ENCODE peak calls at places on chromosome 12, in eight cellular contexts. N is NCI-H774, A is substantia nigra, H is D341Med, O is DMS153, Q is tibial artery, I is LHCN-M2, X is nephron progenitor cell. M is an unnamed sample.

GRCh38 chr12:131796754-131797587 is 31.2 kb upstream of the MMP17 start:
- DNase-seq in N (no peak), A (no peak), H (no peak), O (no peak), Q (no peak), I (no peak), X (no peak), M (no peak)

GRCh38 chr12:88529531-88530488 is 50.5 kb downstream of the KITLG start:
- DNase-seq in N (peak), A (no peak), H (no peak), O (no peak), Q (no peak), I (no peak), X (no peak), M (no peak)

GRCh38 chr12:97465012-97465345 is 2.4 kb downstream of the RMST start:
- DNase-seq in N (no peak), A (no peak), H (no peak), O (peak), Q (no peak), I (no peak), X (peak), M (no peak)

GRCh38 chr12:58803893-58804292 is 116.4 kb downstream of the LRIG3 start:
- DNase-seq in N (no peak), A (no peak), H (no peak), O (no peak), Q (no peak), I (peak), X (no peak), M (no peak)

GRCh38 chr12:72610854-72611358 is 338.7 kb downstream of the TRHDE start:
- DNase-seq in N (no peak), A (no peak), H (no peak), O (no peak), Q (no peak), I (no peak), X (no peak), M (no peak)

GRCh38 chr12:42756841-42757661 is 167.5 kb upstream of the PRICKLE1 start:
- DNase-seq in N (no peak), A (no peak), H (no peak), O (no peak), Q (no peak), I (peak), X (peak), M (no peak)

GRCh38 chr12:48183876-48184548 is 568 bp downstream of the CCDC184 start:
- DNase-seq in N (no peak), A (no peak), H (no peak), O (no peak), Q (no peak), I (no peak), X (peak), M (no peak)

GRCh38 chr12:121366063-121366459 is 13.8 kb upstream of the ANAPC5 start:
- DNase-seq in N (no peak), A (no peak), H (no peak), O (no peak), Q (no peak), I (no peak), X (no peak), M (no peak)

GRCh38 chr12:121413917-121414316 is 14.0 kb downstream of the RNF34 start:
- DNase-seq in N (no peak), A (no peak), H (no peak), O (no peak), Q (no peak), I (no peak), X (no peak), M (no peak)

GRCh38 chr12:24380122-24380521 is 430.7 kb upstream of the SOX5 start:
- DNase-seq in N (no peak), A (no peak), H (peak), O (no peak), Q (no peak), I (peak), X (no peak), M (no peak)

GRCh38 chr12:116210131-116210530 is 67.4 kb downstream of the MED13L start:
- DNase-seq in N (no peak), A (no peak), H (no peak), O (no peak), Q (no peak), I (no peak), X (no peak), M (no peak)

GRCh38 chr12:2195085-2195484 is 142.3 kb downstream of the CACNA1C start:
- DNase-seq in N (no peak), A (no peak), H (no peak), O (no peak), Q (no peak), I (no peak), X (no peak), M (no peak)

GRCh38 chr12:21521541-21521940 is 4.6 kb upstream of the SPX start:
- DNase-seq in N (no peak), A (no peak), H (no peak), O (no peak), Q (no peak), I (no peak), X (no peak), M (no peak)

GRCh38 chr12:39592295-39592694 is 27.3 kb downstream of the ABCD2 start:
- DNase-seq in N (no peak), A (no peak), H (no peak), O (no peak), Q (no peak), I (no peak), X (no peak), M (no peak)

GRCh38 chr12:120992989-120993388 is 14.6 kb downstream of the HNF1A start:
- DNase-seq in N (no peak), A (no peak), H (no peak), O (no peak), Q (no peak), I (no peak), X (no peak), M (no peak)

GRCh38 chr12:95820096-95820703 is 29.6 kb upstream of the NTN4 start:
- DNase-seq in N (peak), A (no peak), H (peak), O (peak), Q (no peak), I (peak), X (no peak), M (no peak)

GRCh38 chr12:29153231-29153630 is 4.2 kb downstream of the FAR2 start:
- DNase-seq in N (no peak), A (no peak), H (no peak), O (no peak), Q (no peak), I (no peak), X (no peak), M (peak)

GRCh38 chr12:121933522-121934317 is 15.3 kb downstream of the CFAP251 start:
- DNase-seq in N (no peak), A (no peak), H (no peak), O (no peak), Q (no peak), I (no peak), X (no peak), M (no peak)

GRCh38 chr12:87120440-87120839 is 864.2 kb upstream of the MGAT4C start:
- DNase-seq in N (no peak), A (no peak), H (no peak), O (peak), Q (no peak), I (no peak), X (no peak), M (no peak)

GRCh38 chr12:1130164-1130563 is 139.1 kb downstream of the ERC1 start:
- DNase-seq in N (no peak), A (no peak), H (no peak), O (peak), Q (no peak), I (no peak), X (no peak), M (peak)

GRCh38 chr12:31222620-31223222 is 103.2 kb downstream of the SINHCAF start:
- DNase-seq in N (no peak), A (no peak), H (no peak), O (no peak), Q (no peak), I (no peak), X (no peak), M (no peak)

GRCh38 chr12:1529862-1530591 is 64.4 kb downstream of the FBXL14 start:
- DNase-seq in N (no peak), A (no peak), H (peak), O (no peak), Q (no peak), I (peak), X (peak), M (peak)

GRCh38 chr12:6792522-6793201 is 3.3 kb downstream of the CD4 start:
- DNase-seq in N (no peak), A (no peak), H (no peak), O (no peak), Q (peak), I (no peak), X (peak), M (no peak)

GRCh38 chr12:32839828-32840227 is 56.7 kb downstream of the PKP2 start:
- DNase-seq in N (no peak), A (no peak), H (no peak), O (no peak), Q (no peak), I (no peak), X (no peak), M (no peak)

GRCh38 chr12:6867407-6868210 is at the start of gene TPI1:
- DNase-seq in N (peak), A (peak), H (peak), O (peak), Q (peak), I (peak), X (peak), M (peak)

GRCh38 chr12:94282675-94283074 is 134.3 kb downstream of the PLXNC1 start:
- DNase-seq in N (no peak), A (no peak), H (no peak), O (no peak), Q (no peak), I (no peak), X (no peak), M (no peak)

GRCh38 chr12:1518763-1519516 is 75.4 kb downstream of the FBXL14 start:
- DNase-seq in N (peak), A (no peak), H (peak), O (peak), Q (no peak), I (peak), X (no peak), M (no peak)

GRCh38 chr12:77925536-77926108 is 94.9 kb downstream of the NAV3 start:
- DNase-seq in N (peak), A (peak), H (peak), O (peak), Q (peak), I (peak), X (peak), M (peak)

GRCh38 chr12:12302976-12303375 is 36.1 kb upstream of the LRP6 start:
- DNase-seq in N (no peak), A (no peak), H (no peak), O (no peak), Q (no peak), I (no peak), X (no peak), M (no peak)

GRCh38 chr12:130826151-130826801 is 12.8 kb downstream of the STX2 start:
- DNase-seq in N (no peak), A (no peak), H (peak), O (no peak), Q (peak), I (peak), X (peak), M (no peak)

GRCh38 chr12:45483571-45483970 is 245.9 kb upstream of the ARID2 start:
- DNase-seq in N (no peak), A (no peak), H (no peak), O (no peak), Q (peak), I (no peak), X (no peak), M (no peak)

GRCh38 chr12:19234171-19234704 is 104.7 kb downstream of the PLEKHA5 start:
- DNase-seq in N (no peak), A (no peak), H (no peak), O (no peak), Q (no peak), I (no peak), X (no peak), M (no peak)